ENCODE peak calls at places on chromosomes 13 and 19, in four cellular contexts. D is stomach, W is HCT116, K is transverse colon. X is an unnamed sample.

GRCh38 chr13:71536201-71536600 is 330.8 kb downstream of the DACH1 start:
- DNase-seq in W (no peak), D (no peak), K (no peak), X (no peak)

GRCh38 chr13:112899618-112900600 is 69.1 kb upstream of the MCF2L start:
- DNase-seq in W (no peak), K (peak), D (no peak), X (no peak)

GRCh38 chr13:50893211-50893852 is 16.3 kb upstream of the RNASEH2B start:
- DNase-seq in K (no peak), W (no peak), D (no peak), X (no peak)

GRCh38 chr13:111893607-111894443 is 173.1 kb upstream of the SOX1 start:
- DNase-seq in K (no peak), W (no peak), D (no peak), X (no peak)

GRCh38 chr19:55176116-55176515 is 4.0 kb downstream of the SYT5 start:
- DNase-seq in K (no peak), W (no peak), D (no peak), X (no peak)

GRCh38 chr19:31109626-31110025 is 239.6 kb downstream of the TSHZ3 start:
- DNase-seq in K (no peak), W (no peak), D (no peak), X (no peak)

GRCh38 chr13:111589992-111590391 is 269.6 kb downstream of the TEX29 start:
- DNase-seq in W (no peak), K (no peak), D (no peak), X (no peak)

GRCh38 chr13:19158526-19158925 is 23.1 kb downstream of the TUBA3C start:
- DNase-seq in K (no peak), D (no peak), W (no peak), X (no peak)

GRCh38 chr13:66329988-66330429 is 900.1 kb downstream of the PCDH9 start:
- DNase-seq in K (no peak), W (no peak), D (no peak), X (no peak)

GRCh38 chr13:109036091-109036490 is 406.7 kb downstream of the MYO16 start:
- DNase-seq in W (no peak), D (no peak), K (no peak), X (no peak)

GRCh38 chr13:55214851-55215345 is 1925.8 kb upstream of the PRR20A start:
- DNase-seq in D (no peak), K (no peak), W (no peak), X (no peak)
- TF ChIP-seq POLR2AphosphoS5 in D (no peak), K (no peak), W (no peak), X (no peak)

DNA sequence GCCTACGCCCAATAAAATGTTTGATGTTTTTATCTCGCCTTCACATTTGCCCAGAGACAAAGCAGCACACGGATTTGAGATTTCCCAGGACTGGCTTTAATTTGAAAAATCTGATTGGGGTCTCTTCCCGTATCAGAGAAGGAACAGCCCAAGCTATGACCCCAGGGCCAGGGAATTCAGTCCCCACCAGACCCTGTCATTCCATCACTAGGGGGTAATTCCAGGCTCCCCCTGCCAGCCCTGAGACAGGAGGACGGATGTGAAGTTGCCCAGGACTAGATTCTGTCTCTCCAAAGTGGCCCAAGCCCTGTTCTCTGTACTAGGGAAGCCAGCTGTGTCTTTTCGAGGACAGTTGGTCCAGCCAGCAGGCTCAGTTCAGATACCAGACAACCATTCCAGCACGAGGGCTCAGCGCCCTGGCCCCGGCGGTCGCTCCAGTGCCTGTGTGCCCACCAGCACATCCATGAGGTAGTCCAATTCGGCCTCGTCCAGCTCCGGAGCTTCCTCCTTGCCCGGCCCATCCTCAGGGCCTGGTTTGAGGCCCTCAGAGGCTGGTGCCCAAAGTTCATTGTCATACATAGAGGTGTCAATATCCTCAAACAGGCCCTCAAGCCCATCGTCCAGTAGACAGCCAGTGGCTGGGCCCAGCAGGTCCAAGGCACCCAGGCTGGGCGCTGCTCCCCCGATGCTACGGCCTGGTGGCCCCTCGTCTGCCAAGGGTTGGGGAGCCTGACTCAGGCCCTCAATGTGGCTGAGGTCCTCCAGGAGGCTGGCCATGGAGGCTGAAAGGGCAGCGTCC is 3.2 kb downstream of the SERTAD1 start:
- DNase-seq in W (no peak), D (no peak), K (no peak), X (no peak)
- TF ChIP-seq POLR2A in W (no peak), D (no peak), K (no peak), X (no peak)

DNA sequence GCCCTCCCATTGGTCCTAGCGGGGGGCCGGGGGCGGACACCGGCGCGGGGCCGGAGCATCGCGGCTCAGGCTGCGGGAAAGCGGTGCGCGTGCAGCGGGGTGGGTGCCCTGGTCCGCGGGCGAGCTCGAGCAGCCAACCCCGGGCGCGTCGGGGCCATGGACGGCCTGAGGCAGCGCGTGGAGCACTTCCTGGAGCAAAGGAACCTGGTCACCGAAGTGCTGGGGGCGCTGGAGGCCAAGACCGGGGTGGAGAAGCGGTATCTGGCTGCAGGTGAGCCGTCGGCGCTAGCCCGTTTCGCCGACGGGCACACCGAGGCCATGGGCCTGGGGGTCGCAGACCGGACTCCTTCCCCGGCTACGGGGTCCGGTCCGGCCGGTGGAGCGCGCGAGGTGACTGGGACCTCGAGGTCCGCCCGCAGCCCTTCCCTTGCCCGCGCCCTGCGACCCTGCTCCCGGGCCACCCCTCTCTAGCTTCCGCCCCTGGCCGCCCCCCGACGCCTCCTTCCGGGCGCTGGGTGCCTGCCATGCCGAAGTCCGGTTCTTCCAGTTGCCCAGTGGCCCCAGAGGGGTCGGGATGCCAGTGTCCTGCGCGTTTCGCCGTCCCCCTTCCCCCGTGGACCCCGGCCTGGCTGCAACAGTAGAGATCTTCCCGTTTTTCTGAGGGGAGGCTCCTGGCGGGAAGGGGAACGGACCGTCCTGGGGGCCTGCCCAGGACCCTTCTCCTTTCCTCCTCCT is at the start of gene REEP6:
- DNase-seq in K (no peak), W (no peak), D (no peak), X (no peak)
- TF ChIP-seq POLR2AphosphoS5 in K (no peak), W (peak), D (no peak), X (no peak)

DNA sequence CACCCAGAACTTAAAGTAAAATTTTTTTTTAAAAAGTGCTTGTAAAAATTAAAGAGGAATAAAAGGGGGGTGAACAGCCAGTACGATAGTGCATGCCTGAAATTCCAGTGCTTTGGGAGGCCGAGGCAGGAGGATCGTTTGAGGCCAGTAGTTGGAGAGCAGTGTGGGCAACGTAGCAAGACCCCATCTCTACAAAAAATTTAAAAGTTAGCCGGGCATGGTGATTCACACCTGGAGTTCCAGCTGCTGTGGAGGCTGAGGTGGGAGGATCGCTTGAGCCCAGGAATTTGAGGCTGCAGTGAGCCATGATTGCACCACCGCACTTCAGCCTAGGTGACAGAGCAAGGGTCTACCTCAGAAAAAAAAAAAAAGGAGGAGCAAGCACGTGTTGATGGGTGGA is 7.8 kb downstream of the ADAMTSL5 start:
- DNase-seq in K (no peak), D (no peak), W (no peak), X (no peak)
- TF ChIP-seq POLR2A in K (no peak), D (no peak), W (no peak), X (no peak)

DNA sequence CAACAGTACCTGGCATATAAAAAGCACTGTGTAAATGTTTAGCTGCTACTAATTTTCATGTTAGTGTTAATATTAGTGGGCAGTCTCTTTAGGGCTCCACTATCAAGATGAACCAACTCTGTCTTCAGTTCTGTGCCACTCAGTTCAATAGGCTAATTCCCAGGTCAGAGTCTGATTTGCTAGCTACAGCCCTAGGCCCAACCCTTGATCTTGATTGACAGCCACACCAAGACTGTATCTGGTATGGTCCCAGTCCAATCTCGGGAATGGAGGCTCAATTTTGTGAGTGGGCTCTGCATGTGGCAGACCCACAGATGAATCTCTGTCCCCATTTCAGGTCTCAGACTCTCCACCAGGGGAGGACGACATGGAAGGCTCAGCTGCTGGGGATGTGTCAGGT is 46.1 kb downstream of the MAP4K1 start:
- DNase-seq in K (no peak), W (no peak), D (no peak), X (no peak)
- TF ChIP-seq POLR2AphosphoS5 in K (no peak), W (no peak), D (no peak), X (no peak)

GRCh38 chr19:35341565-35342225 is 6.0 kb upstream of the FFAR1 start:
- DNase-seq in D (no peak), W (no peak), K (no peak), X (no peak)
- TF ChIP-seq POLR2A in D (no peak), W (no peak), K (no peak), X (no peak)